ENCODE peak calls at places on chromosomes 16 and 17, in four cellular contexts. One of them, this sample, is unnamed.

GRCh38 chr17:73797594-73798110 is 153.4 kb upstream of the SDK2 start:
- DNase-seq in GM12878: no peak
- DNase-seq in HepG2: peak
- DNase-seq in H1: no peak
- DNase-seq in this sample: no peak

GRCh38 chr17:33291248-33292183 is 1.6 kb downstream of the ASIC2 start:
- DNase-seq in GM12878: no peak
- DNase-seq in HepG2: no peak
- DNase-seq in H1: peak
- DNase-seq in this sample: peak

GRCh38 chr16:21646091-21646490 is 6.3 kb downstream of the IGSF6 start:
- DNase-seq in GM12878: no peak
- DNase-seq in HepG2: no peak
- DNase-seq in H1: no peak
- DNase-seq in this sample: no peak

GRCh38 chr16:75011634-75012307 is 12.9 kb downstream of the ZNRF1 start:
- DNase-seq in GM12878: peak
- DNase-seq in HepG2: no peak
- DNase-seq in H1: no peak
- DNase-seq in this sample: no peak

GRCh38 chr17:66331038-66331816 is 28.8 kb downstream of the PRKCA start:
- DNase-seq in GM12878: no peak
- DNase-seq in HepG2: no peak
- DNase-seq in H1: no peak
- DNase-seq in this sample: no peak

GRCh38 chr17:81517339-81518112 is 4.9 kb upstream of the ACTG1 start:
- DNase-seq in GM12878: peak
- DNase-seq in HepG2: no peak
- DNase-seq in H1: no peak
- DNase-seq in this sample: no peak

GRCh38 chr16:77594798-77595625 is 127.3 kb upstream of the NUDT7 start:
- DNase-seq in GM12878: no peak
- DNase-seq in HepG2: no peak
- DNase-seq in H1: no peak
- DNase-seq in this sample: no peak

GRCh38 chr16:58236231-58236690 is 38.4 kb upstream of the CSNK2A2 start:
- DNase-seq in GM12878: no peak
- DNase-seq in HepG2: peak
- DNase-seq in H1: peak
- DNase-seq in this sample: peak

GRCh38 chr16:10932959-10933710 is 9.1 kb downstream of the DEXI start:
- DNase-seq in GM12878: no peak
- DNase-seq in HepG2: no peak
- DNase-seq in H1: no peak
- DNase-seq in this sample: no peak

GRCh38 chr17:5485270-5486205 is at the start of gene DERL2:
- DNase-seq in GM12878: no peak
- DNase-seq in HepG2: peak
- DNase-seq in H1: no peak
- DNase-seq in this sample: peak

GRCh38 chr17:69757794-69758430 is 317.1 kb upstream of the KCNJ16 start:
- DNase-seq in GM12878: no peak
- DNase-seq in HepG2: no peak
- DNase-seq in H1: no peak
- DNase-seq in this sample: no peak

GRCh38 chr16:65176603-65177002 is 54.7 kb upstream of the CDH11 start:
- DNase-seq in GM12878: no peak
- DNase-seq in HepG2: no peak
- DNase-seq in H1: no peak
- DNase-seq in this sample: no peak

GRCh38 chr17:7897090-7897489 is 8.5 kb downstream of the CHD3 start:
- DNase-seq in GM12878: no peak
- DNase-seq in HepG2: no peak
- DNase-seq in H1: no peak
- DNase-seq in this sample: no peak

GRCh38 chr17:31549121-31549524 is 157.6 kb downstream of the RAB11FIP4 start:
- DNase-seq in GM12878: no peak
- DNase-seq in HepG2: peak
- DNase-seq in H1: no peak
- DNase-seq in this sample: no peak

DNA sequence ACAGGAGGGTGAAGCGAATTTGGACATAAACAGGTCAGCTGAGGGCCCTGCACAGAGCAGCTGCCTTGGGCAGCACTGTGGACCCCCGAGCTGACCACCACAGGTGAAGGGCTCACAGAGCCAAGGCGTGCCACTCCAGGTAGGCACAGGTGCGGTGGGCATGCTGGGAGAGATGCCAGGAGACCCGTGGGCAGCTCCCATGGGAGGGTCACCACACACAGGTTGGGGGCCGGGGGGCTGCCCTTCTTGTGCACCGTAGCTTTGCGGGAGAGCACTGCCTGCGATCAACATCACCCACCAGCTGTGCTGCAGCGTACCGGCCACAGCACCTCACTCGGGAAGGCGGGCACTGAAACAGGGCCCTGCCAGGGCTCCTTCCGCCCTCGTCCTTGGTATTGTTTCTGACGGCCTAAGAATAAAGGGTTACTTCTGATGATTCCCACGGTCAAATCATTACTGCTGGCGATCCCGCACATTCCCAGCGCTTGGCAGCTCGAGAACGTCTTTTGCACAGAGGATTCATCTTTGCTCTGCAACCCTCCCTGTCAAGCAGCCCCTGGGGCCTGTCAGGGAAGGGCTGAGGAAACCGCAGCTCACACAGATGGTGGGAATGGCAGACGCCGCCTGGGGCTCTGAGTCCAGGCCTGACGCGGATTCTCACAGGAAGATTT is 181.7 kb downstream of the BANP start:
- DNase-seq in GM12878: no peak
- DNase-seq in HepG2: no peak
- DNase-seq in H1: no peak
- DNase-seq in this sample: no peak
- TF ChIP-seq SP1 in GM12878: no peak
- TF ChIP-seq SP1 in HepG2: no peak
- TF ChIP-seq SP1 in H1: no peak
- TF ChIP-seq SP1 in this sample: no peak

DNA sequence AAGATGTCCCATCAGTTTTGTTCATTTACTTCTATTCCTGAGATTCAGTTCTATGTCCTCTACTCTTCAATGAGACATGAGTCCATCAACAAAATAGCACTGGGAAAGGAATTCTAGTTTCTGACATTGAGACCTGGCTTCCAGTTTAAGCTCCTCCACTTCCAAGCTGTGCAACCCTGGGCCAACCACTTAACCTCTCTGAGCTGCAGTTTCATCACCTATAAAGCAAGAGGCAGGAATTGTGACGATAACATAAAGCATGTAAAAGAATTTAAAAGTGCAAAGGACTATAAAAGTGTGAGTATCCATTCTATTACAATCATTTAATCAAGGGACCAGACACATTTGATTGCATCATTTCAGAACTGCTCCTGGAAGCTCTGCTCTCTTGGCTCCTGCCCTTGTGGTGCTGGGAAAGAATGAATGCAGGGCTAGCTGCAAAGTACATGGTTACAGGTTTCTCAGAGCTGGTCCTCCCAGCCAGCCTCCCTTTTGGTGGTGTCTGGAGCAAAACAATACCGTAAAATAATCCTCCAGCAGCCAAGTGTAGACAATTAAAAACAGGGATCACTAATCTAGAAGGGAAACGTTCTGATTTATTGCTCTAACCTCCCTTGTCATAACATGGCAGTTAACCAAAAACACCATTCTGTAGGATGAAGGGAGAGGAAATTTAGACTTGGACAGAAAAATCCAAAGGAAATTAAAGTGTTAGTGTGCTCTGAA is 113.9 kb downstream of the VPS53 start:
- DNase-seq in GM12878: no peak
- DNase-seq in HepG2: no peak
- DNase-seq in H1: no peak
- DNase-seq in this sample: no peak
- TF ChIP-seq SUZ12 in GM12878: no peak
- TF ChIP-seq SUZ12 in HepG2: no peak
- TF ChIP-seq SUZ12 in H1: no peak
- TF ChIP-seq SUZ12 in this sample: no peak

GRCh38 chr16:47971225-47971624 is 184.6 kb downstream of the ABCC12 start:
- DNase-seq in GM12878: no peak
- DNase-seq in HepG2: no peak
- DNase-seq in H1: no peak
- DNase-seq in this sample: no peak
- TF ChIP-seq SP1 in GM12878: no peak
- TF ChIP-seq SP1 in HepG2: no peak
- TF ChIP-seq SP1 in H1: no peak
- TF ChIP-seq SP1 in this sample: no peak

GRCh38 chr17:29037739-29038465 is 5.0 kb upstream of the PIPOX start:
- DNase-seq in GM12878: no peak
- DNase-seq in HepG2: no peak
- DNase-seq in H1: no peak
- DNase-seq in this sample: no peak
- TF ChIP-seq SUZ12 in GM12878: no peak
- TF ChIP-seq SUZ12 in HepG2: no peak
- TF ChIP-seq SUZ12 in H1: no peak
- TF ChIP-seq SUZ12 in this sample: no peak

GRCh38 chr17:77782611-77783010 is 175.9 kb upstream of the TNRC6C start:
- DNase-seq in GM12878: no peak
- DNase-seq in HepG2: no peak
- DNase-seq in H1: no peak
- DNase-seq in this sample: no peak

GRCh38 chr17:77786090-77786489 is 172.4 kb upstream of the TNRC6C start:
- DNase-seq in GM12878: no peak
- DNase-seq in HepG2: no peak
- DNase-seq in H1: no peak
- DNase-seq in this sample: no peak

GRCh38 chr17:77785526-77785925 is 173.0 kb upstream of the TNRC6C start:
- DNase-seq in GM12878: no peak
- DNase-seq in HepG2: no peak
- DNase-seq in H1: no peak
- DNase-seq in this sample: no peak

GRCh38 chr17:77781536-77781935 is 177.0 kb upstream of the TNRC6C start:
- DNase-seq in GM12878: no peak
- DNase-seq in HepG2: no peak
- DNase-seq in H1: no peak
- DNase-seq in this sample: no peak

DNA sequence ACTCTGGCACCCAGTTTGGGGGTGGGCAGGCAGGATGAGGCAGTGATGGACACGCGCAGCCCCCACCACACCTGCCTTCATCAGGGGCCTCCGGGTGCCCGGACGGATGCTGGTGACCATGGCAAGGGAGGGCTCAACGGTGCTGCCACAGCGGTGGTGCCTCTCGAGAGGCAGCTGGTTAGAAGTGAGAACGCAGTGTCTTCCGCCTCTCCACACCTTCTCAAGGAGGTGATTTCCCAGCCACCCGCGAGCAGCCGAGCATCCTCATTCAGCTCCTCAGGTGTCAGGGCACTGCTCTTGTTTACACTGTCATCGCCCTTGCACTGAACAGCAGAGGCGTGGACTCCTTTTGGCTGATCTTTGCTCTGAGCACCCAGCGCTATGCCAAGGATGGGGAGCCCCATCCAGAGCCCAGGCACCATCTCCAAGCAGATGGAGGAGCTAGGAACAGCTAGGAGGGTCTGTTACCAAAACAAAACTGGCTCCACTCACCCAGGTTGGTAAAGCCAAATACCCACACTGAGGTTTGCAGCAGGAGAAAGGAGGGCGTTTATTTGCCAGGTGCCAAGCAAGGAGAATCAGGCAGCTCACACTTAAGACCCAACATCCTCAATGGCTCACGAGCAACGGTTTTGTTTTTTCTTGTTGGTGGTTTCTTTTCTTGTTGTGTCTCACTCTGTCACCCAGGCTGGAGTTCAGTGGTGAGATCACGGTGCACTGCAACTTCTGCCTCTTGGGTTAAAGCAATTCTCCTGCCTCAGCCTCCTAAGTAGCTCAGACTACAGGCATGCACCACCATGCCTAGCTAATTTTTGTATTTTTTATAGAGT is 174.3 kb upstream of the TNRC6C start:
- DNase-seq in GM12878: no peak
- DNase-seq in HepG2: no peak
- DNase-seq in H1: no peak
- DNase-seq in this sample: no peak
- TF ChIP-seq SP1 in GM12878: no peak
- TF ChIP-seq SP1 in HepG2: no peak
- TF ChIP-seq SP1 in H1: no peak
- TF ChIP-seq SP1 in this sample: no peak

GRCh38 chr16:1862394-1862793 is 9.6 kb downstream of the MEIOB start:
- DNase-seq in GM12878: no peak
- DNase-seq in HepG2: no peak
- DNase-seq in H1: no peak
- DNase-seq in this sample: no peak

GRCh38 chr16:1865902-1866690 is 5.9 kb downstream of the MEIOB start:
- DNase-seq in GM12878: no peak
- DNase-seq in HepG2: no peak
- DNase-seq in H1: no peak
- DNase-seq in this sample: no peak

GRCh38 chr16:1859650-1860049 is 12.3 kb downstream of the MEIOB start:
- DNase-seq in GM12878: no peak
- DNase-seq in HepG2: no peak
- DNase-seq in H1: no peak
- DNase-seq in this sample: no peak

GRCh38 chr16:1861730-1862129 is 10.2 kb downstream of the MEIOB start:
- DNase-seq in GM12878: no peak
- DNase-seq in HepG2: no peak
- DNase-seq in H1: no peak
- DNase-seq in this sample: no peak

DNA sequence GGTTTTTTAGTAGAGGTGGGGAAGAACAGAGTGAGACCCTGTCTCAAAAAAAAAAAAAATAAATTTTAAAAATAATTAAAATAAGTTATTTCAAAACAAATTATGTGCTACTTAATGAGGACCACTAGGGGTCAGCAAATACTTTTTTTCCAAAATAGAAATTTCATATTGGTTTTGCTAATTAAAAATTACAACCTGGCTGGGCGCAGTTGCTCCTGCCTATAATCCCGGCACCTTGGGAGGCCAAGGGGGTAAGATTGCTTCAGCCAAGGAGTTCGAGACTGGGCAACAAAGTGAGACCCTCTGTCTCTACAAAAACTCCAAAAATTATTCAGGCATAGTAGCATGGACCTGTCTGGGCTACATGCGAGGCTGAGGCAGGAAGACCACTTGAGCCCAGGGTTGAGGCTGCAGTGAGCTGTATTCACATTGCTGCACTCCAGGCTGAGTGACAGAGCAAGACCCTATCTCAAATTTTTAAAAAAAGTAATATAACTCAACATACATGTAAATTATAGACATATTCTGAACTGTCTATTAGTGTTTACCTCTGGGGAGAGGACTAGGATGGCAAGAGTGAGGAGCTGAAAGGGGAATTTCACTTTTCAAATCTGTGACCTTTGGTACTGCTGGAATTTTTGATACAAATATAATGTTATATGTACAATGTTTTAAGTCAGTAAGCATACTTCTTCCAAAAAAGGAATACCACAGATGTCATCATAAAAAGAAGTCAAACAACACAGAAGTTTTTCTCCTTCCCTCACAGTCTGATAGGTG is 8.1 kb downstream of the MEIOB start:
- DNase-seq in GM12878: no peak
- DNase-seq in HepG2: no peak
- DNase-seq in H1: no peak
- DNase-seq in this sample: no peak
- TF ChIP-seq SUZ12 in GM12878: no peak
- TF ChIP-seq SUZ12 in HepG2: no peak
- TF ChIP-seq SUZ12 in H1: no peak
- TF ChIP-seq SUZ12 in this sample: no peak

GRCh38 chr17:36135465-36135864 is 31.8 kb downstream of the CCL4 start:
- DNase-seq in GM12878: no peak
- DNase-seq in HepG2: no peak
- DNase-seq in H1: no peak
- DNase-seq in this sample: no peak
- TF ChIP-seq SP1 in GM12878: no peak
- TF ChIP-seq SP1 in HepG2: no peak
- TF ChIP-seq SP1 in H1: no peak
- TF ChIP-seq SP1 in this sample: no peak

GRCh38 chr17:45101883-45102811 is 30.2 kb downstream of the PLCD3 start:
- DNase-seq in GM12878: no peak
- DNase-seq in HepG2: peak
- DNase-seq in H1: no peak
- DNase-seq in this sample: no peak
- TF ChIP-seq SUZ12 in GM12878: no peak
- TF ChIP-seq SUZ12 in HepG2: no peak
- TF ChIP-seq SUZ12 in H1: no peak
- TF ChIP-seq SUZ12 in this sample: no peak